ENCODE peak calls at places on chromosome 5, in five cellular contexts. P is fibroblast of pulmonary artery, N is A549, C is BJ, U is RWPE1. V is an unnamed sample.

GRCh38 chr5:93281980-93282772 is 298.8 kb downstream of the NR2F1-AS1 start:
- DNase-seq in P (no peak), U (no peak), N (no peak), C (no peak), V (no peak)

GRCh38 chr5:69364414-69364813 is 4.9 kb downstream of the AK6 start:
- DNase-seq in N (peak), C (no peak), P (peak), U (no peak), V (no peak)

GRCh38 chr5:169083394-169084018 is 217.4 kb downstream of the SLIT3 start:
- DNase-seq in P (no peak), C (no peak), N (no peak), U (no peak), V (no peak)

GRCh38 chr5:169071-169727 is 22.1 kb upstream of the LRRC14B start:
- DNase-seq in N (no peak), C (peak), P (peak), U (no peak), V (no peak)

GRCh38 chr5:31408814-31409213 is 123.1 kb downstream of the DROSHA start:
- DNase-seq in N (no peak), U (peak), P (peak), C (peak), V (no peak)

GRCh38 chr5:176317534-176318374 is 43.8 kb downstream of the KIAA1191 start:
- DNase-seq in U (no peak), C (no peak), N (no peak), P (no peak), V (no peak)

GRCh38 chr5:175895701-175896102 is 24.3 kb downstream of the CPLX2 start:
- DNase-seq in U (no peak), P (no peak), C (no peak), N (no peak), V (no peak)

GRCh38 chr5:156934450-156935211 is 28.4 kb downstream of the TIMD4 start:
- DNase-seq in U (no peak), C (no peak), N (peak), P (no peak), V (peak)

GRCh38 chr5:172496671-172497371 is 42.5 kb upstream of the SH3PXD2B start:
- DNase-seq in U (no peak), N (no peak), P (peak), C (peak), V (no peak)

GRCh38 chr5:91126888-91127287 is 256.2 kb downstream of the ARRDC3 start:
- DNase-seq in P (no peak), N (no peak), C (no peak), U (no peak), V (no peak)

GRCh38 chr5:146680846-146681585 is 165.0 kb upstream of the GPR151 start:
- DNase-seq in U (peak), C (no peak), N (no peak), P (no peak), V (no peak)

GRCh38 chr5:180804129-180804601 is 1.6 kb upstream of the MGAT1 start:
- DNase-seq in C (no peak), U (no peak), N (no peak), P (no peak), V (no peak)

GRCh38 chr5:1651250-1651649 is 127.5 kb upstream of the LPCAT1 start:
- DNase-seq in P (no peak), C (no peak), N (no peak), U (no peak), V (no peak)

GRCh38 chr5:119280380-119280779 is 75.4 kb upstream of the TNFAIP8 start:
- DNase-seq in P (no peak), N (no peak), C (no peak), U (no peak), V (no peak)

GRCh38 chr5:171434874-171435273 is 15.4 kb downstream of the FGF18 start:
- DNase-seq in P (no peak), N (no peak), U (no peak), C (no peak), V (no peak)

GRCh38 chr5:171438753-171439152 is 19.3 kb downstream of the FGF18 start:
- DNase-seq in N (no peak), U (no peak), P (no peak), C (no peak), V (no peak)

GRCh38 chr5:171435908-171436307 is 16.5 kb downstream of the FGF18 start:
- DNase-seq in N (no peak), P (no peak), U (no peak), C (no peak), V (no peak)

GRCh38 chr5:171436804-171437285 is 17.4 kb downstream of the FGF18 start:
- DNase-seq in P (no peak), U (no peak), C (no peak), N (no peak), V (no peak)

GRCh38 chr5:171437286-171437821 is 17.9 kb downstream of the FGF18 start:
- DNase-seq in N (no peak), U (no peak), P (no peak), C (no peak), V (no peak)
- TF ChIP-seq CTCF in N (no peak), U (no peak), P (no peak), C (no peak), V (no peak)

DNA sequence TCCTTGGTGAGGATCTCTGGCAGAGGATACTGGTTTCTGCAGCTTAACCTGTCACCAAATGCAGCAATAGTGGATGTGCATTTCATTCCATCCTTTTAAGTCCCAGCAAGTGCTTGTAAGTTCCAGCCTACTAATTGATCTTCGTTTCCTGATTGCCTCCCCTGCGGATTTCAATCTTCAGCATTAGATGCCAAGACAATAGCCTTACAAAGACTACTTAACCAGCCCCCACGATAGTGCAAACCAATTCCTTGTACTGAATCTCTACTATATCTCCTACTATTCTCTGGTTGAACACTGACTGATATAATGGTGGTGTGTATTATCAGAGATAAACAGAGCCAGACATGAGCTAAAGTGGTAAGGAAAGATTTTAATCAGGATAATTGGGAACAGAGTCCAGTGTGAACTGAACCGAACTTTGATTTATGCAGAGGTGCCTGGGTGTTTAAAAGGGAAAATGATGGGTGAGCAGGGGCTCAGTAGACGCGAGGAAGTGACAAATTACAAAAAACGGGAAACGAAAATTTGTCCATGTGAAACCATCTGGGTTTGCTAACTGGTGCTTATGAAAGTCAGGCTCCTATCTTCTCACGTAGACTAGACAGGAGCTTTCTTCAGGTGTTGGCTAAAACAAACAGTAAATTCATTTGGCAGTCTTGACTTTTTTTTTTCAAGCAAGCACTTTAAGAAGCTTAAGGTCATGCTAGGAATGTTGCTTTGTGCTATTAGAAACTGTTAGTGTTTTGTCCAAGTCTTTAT is 106.9 kb upstream of the ST8SIA4 start:
- DNase-seq in U (no peak), C (no peak), P (no peak), N (no peak), V (no peak)
- TF ChIP-seq CTCF in U (no peak), C (no peak), P (no peak), N (no peak), V (no peak)

DNA sequence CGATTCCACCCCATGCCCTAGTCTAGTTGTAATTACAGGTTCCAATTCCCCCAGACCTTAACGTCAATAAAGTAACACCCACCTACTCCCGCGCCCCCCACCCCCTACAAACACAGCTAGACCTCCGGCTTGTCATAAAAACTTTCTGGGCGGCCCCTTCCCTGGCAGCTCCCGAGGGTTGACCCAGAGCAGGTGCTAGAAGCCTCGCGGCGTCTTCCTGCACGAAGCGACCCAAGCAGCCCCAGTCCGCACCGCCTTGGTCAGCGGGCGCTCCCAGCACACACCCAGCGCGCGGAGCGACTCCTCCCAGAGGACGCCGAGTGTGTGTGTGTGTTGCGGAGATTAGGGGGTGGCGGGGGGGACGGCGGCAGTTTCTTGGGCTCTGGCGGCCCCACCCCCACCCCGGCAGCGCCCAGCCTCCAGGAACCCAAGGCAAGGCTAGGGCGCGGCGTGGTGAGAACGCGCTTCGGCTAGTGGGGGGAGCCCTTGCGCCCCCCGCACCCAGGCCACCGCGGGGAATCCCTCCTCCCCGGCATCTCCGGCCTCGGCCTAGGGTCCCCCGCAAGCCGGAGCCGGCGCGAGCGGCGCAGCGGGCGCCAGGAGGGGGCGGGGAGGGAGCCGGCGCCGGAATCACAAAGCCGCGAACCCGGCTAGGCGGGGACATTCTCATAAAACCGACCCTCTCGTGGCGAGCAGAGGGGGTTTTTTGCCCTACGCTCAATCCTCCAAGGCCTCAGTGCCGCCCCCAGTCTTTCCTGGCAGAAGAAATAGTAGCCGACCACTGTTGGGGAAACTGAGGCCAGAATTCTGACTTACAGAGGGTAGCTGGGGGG is 2.2 kb downstream of the PCDH1 start:
- DNase-seq in U (peak), C (no peak), P (peak), N (no peak), V (peak)
- TF ChIP-seq CTCF in U (no peak), C (no peak), P (no peak), N (no peak), V (no peak)

DNA sequence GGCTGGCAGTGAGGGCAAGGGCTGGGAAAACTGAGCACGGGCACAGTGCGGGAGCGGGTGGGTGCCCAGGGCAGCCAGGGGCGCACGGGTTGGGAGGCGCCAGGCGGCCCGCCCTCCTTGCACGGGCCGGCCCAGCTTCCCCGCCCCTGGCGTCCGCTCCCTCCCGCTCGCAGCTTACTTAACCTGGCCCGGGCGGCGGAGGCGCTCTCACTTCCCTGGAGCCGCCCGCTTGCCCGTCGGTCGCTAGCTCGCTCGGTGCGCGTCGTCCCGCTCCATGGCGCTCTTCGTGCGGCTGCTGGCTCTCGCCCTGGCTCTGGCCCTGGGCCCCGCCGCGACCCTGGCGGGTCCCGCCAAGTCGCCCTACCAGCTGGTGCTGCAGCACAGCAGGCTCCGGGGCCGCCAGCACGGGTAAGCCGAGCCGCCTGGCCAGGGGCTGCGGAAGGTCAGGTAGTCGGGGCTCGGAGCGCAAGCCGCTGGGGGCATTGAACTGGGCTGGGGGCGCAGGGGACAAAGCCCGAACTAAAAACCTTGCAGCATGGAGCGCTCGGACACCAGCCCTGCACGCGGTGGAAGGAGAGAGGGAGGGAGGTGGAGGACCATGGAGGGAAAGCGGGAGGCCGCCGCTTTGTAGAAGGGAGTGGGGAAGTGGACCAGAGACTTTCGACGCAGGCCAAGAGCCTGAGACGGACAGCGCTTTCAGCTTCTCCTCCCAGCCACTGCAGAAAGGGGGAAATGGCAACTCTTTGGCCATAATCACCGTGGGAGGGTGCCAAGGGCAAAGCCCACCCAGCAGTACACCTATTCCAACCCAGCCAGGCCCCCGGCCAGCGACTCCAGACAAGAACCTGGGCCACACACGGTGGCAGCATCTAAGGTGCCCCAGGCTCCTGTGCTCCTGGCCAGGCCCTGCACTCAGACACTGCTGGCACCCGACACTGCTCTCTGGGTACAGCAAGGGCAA is at the start of gene TGFBI:
- DNase-seq in N (peak), C (no peak), P (peak), U (peak), V (peak)
- TF ChIP-seq CTCF in N (no peak), C (peak), P (no peak), U (no peak), V (peak)

DNA sequence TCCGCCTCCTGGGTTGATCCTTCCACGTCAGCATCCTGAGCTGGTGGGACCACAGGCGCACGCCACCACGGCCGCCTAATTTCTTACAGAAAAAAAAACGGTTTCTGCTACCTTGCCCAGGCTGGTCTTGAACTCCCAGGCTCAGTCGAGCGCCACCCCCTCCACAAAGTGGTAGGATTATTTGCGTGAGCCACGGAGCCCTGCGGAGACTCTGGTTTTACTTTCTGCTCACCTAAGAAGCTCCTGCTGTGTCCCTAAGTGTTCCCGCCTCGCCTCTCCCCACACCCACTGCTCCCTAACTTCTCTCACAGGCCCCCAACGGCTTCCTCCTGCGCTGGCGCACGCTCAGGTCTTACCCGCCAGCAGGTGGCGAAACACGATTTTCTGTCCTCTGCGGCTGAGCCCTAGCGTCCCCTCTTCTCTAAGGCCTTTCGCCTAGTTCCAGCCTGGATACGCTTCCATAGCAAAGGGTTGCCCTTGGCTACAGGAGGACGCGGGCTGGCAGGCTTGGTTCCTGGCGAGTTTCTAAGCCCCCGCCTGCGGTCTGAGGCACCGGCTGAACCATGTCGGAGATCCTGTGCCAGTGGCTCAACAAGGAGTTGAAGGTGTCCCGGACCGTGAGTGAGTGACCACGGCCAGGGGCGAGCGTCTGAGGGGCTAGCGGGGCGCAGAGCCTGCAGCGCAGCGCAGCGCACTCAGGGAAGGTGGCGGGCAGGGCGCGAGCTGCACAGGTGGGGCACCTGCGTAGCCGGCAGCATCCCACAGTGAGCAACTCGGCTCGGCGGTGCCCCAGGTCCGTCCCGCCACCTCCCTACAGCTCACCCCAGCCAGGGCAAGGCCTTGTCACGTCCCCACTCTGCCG is at the start of gene SPEF2:
- DNase-seq in U (peak), C (peak), P (peak), N (peak), V (peak)
- TF ChIP-seq CTCF in U (peak), C (peak), P (peak), N (peak), V (peak)

V was measured in Caco-2.